ENCODE peak calls at places on chromosomes 7 and 10, in seven cellular contexts. One of them, this sample, is unnamed. For H3K9me3, the result is how much of the 10 kb centered on the place peaks cover.

GRCh38 chr10:111756541-111757061 is 427.0 kb downstream of the GPAM start:
- DNase-seq in OCI-LY7: peak
- DNase-seq in left ventricle myocardium inferior: peak
- DNase-seq in right atrium auricular region: no peak
- DNase-seq in A549: peak
- DNase-seq in naive thymus-derived CD4-positive, alpha-beta T cell: no peak
- DNase-seq in CD4-positive, alpha-beta memory T cell: no peak
- DNase-seq in this sample: no peak

GRCh38 chr10:52387744-52388143 is 73.7 kb downstream of the DKK1 start:
- DNase-seq in OCI-LY7: no peak
- DNase-seq in left ventricle myocardium inferior: no peak
- DNase-seq in right atrium auricular region: no peak
- DNase-seq in A549: no peak
- DNase-seq in naive thymus-derived CD4-positive, alpha-beta T cell: no peak
- DNase-seq in CD4-positive, alpha-beta memory T cell: no peak
- DNase-seq in this sample: no peak

GRCh38 chr10:71752391-71753090 is 20.8 kb downstream of the VSIR start:
- DNase-seq in OCI-LY7: peak
- DNase-seq in left ventricle myocardium inferior: no peak
- DNase-seq in right atrium auricular region: no peak
- DNase-seq in A549: no peak
- DNase-seq in naive thymus-derived CD4-positive, alpha-beta T cell: no peak
- DNase-seq in CD4-positive, alpha-beta memory T cell: no peak
- DNase-seq in this sample: no peak

GRCh38 chr10:103679096-103679790 is 176.1 kb downstream of the SH3PXD2A start:
- DNase-seq in OCI-LY7: no peak
- DNase-seq in left ventricle myocardium inferior: no peak
- DNase-seq in right atrium auricular region: no peak
- DNase-seq in A549: no peak
- DNase-seq in naive thymus-derived CD4-positive, alpha-beta T cell: no peak
- DNase-seq in CD4-positive, alpha-beta memory T cell: no peak
- DNase-seq in this sample: no peak

GRCh38 chr7:25469669-25470068 is 241.4 kb upstream of the NPVF start:
- DNase-seq in OCI-LY7: no peak
- DNase-seq in left ventricle myocardium inferior: no peak
- DNase-seq in right atrium auricular region: no peak
- DNase-seq in A549: no peak
- DNase-seq in naive thymus-derived CD4-positive, alpha-beta T cell: no peak
- DNase-seq in CD4-positive, alpha-beta memory T cell: no peak
- DNase-seq in this sample: no peak

GRCh38 chr10:117568226-117568625 is 25.7 kb downstream of the EMX2 start:
- DNase-seq in OCI-LY7: no peak
- DNase-seq in left ventricle myocardium inferior: no peak
- DNase-seq in right atrium auricular region: no peak
- DNase-seq in A549: no peak
- DNase-seq in naive thymus-derived CD4-positive, alpha-beta T cell: no peak
- DNase-seq in CD4-positive, alpha-beta memory T cell: no peak
- DNase-seq in this sample: no peak

GRCh38 chr10:132906836-132907235 is 35.5 kb downstream of the CFAP46 start:
- DNase-seq in OCI-LY7: no peak
- DNase-seq in left ventricle myocardium inferior: no peak
- DNase-seq in right atrium auricular region: no peak
- DNase-seq in A549: no peak
- DNase-seq in naive thymus-derived CD4-positive, alpha-beta T cell: no peak
- DNase-seq in CD4-positive, alpha-beta memory T cell: no peak
- DNase-seq in this sample: no peak

GRCh38 chr7:107180378-107180777 is 11.6 kb downstream of the HBP1 start:
- DNase-seq in OCI-LY7: no peak
- DNase-seq in left ventricle myocardium inferior: no peak
- DNase-seq in right atrium auricular region: no peak
- DNase-seq in A549: peak
- DNase-seq in naive thymus-derived CD4-positive, alpha-beta T cell: no peak
- DNase-seq in CD4-positive, alpha-beta memory T cell: no peak
- DNase-seq in this sample: no peak

GRCh38 chr7:20744913-20745587 is 41.6 kb downstream of the SP8 start:
- DNase-seq in OCI-LY7: no peak
- DNase-seq in left ventricle myocardium inferior: no peak
- DNase-seq in right atrium auricular region: no peak
- DNase-seq in A549: no peak
- DNase-seq in naive thymus-derived CD4-positive, alpha-beta T cell: no peak
- DNase-seq in CD4-positive, alpha-beta memory T cell: no peak
- DNase-seq in this sample: no peak

GRCh38 chr7:47510192-47510591 is 71.7 kb downstream of the TNS3 start:
- DNase-seq in OCI-LY7: no peak
- DNase-seq in left ventricle myocardium inferior: no peak
- DNase-seq in right atrium auricular region: no peak
- DNase-seq in A549: no peak
- DNase-seq in naive thymus-derived CD4-positive, alpha-beta T cell: no peak
- DNase-seq in CD4-positive, alpha-beta memory T cell: no peak
- DNase-seq in this sample: no peak

GRCh38 chr7:40310213-40310612 is 175.4 kb downstream of the SUGCT start:
- DNase-seq in OCI-LY7: no peak
- DNase-seq in left ventricle myocardium inferior: no peak
- DNase-seq in right atrium auricular region: no peak
- DNase-seq in A549: no peak
- DNase-seq in naive thymus-derived CD4-positive, alpha-beta T cell: no peak
- DNase-seq in CD4-positive, alpha-beta memory T cell: no peak
- DNase-seq in this sample: no peak

GRCh38 chr10:44261296-44261695 is 123.6 kb downstream of the CXCL12 start:
- DNase-seq in OCI-LY7: no peak
- DNase-seq in left ventricle myocardium inferior: peak
- DNase-seq in right atrium auricular region: no peak
- DNase-seq in A549: no peak
- DNase-seq in naive thymus-derived CD4-positive, alpha-beta T cell: no peak
- DNase-seq in CD4-positive, alpha-beta memory T cell: no peak
- DNase-seq in this sample: no peak

GRCh38 chr7:23594879-23595604 is 2.1 kb upstream of the CCDC126 start:
- DNase-seq in OCI-LY7: peak
- DNase-seq in left ventricle myocardium inferior: no peak
- DNase-seq in right atrium auricular region: no peak
- DNase-seq in A549: no peak
- DNase-seq in naive thymus-derived CD4-positive, alpha-beta T cell: no peak
- DNase-seq in CD4-positive, alpha-beta memory T cell: no peak
- DNase-seq in this sample: no peak

GRCh38 chr10:132901351-132901750 is 41.0 kb downstream of the CFAP46 start:
- DNase-seq in OCI-LY7: no peak
- DNase-seq in left ventricle myocardium inferior: no peak
- DNase-seq in right atrium auricular region: no peak
- DNase-seq in A549: no peak
- DNase-seq in naive thymus-derived CD4-positive, alpha-beta T cell: no peak
- DNase-seq in CD4-positive, alpha-beta memory T cell: no peak
- DNase-seq in this sample: no peak

GRCh38 chr10:12041766-12042408 is 722 bp downstream of the UPF2 start:
- DNase-seq in OCI-LY7: peak
- DNase-seq in left ventricle myocardium inferior: no peak
- DNase-seq in right atrium auricular region: no peak
- DNase-seq in A549: peak
- DNase-seq in naive thymus-derived CD4-positive, alpha-beta T cell: no peak
- DNase-seq in CD4-positive, alpha-beta memory T cell: no peak
- DNase-seq in this sample: no peak

GRCh38 chr7:129560831-129561230 is 50.7 kb upstream of the NRF1 start:
- DNase-seq in OCI-LY7: no peak
- DNase-seq in left ventricle myocardium inferior: no peak
- DNase-seq in right atrium auricular region: no peak
- DNase-seq in A549: no peak
- DNase-seq in naive thymus-derived CD4-positive, alpha-beta T cell: no peak
- DNase-seq in CD4-positive, alpha-beta memory T cell: no peak
- DNase-seq in this sample: no peak

GRCh38 chr7:144670251-144670650 is 165.6 kb downstream of the TPK1 start:
- DNase-seq in OCI-LY7: peak
- DNase-seq in left ventricle myocardium inferior: no peak
- DNase-seq in right atrium auricular region: no peak
- DNase-seq in A549: no peak
- DNase-seq in naive thymus-derived CD4-positive, alpha-beta T cell: no peak
- DNase-seq in CD4-positive, alpha-beta memory T cell: peak
- DNase-seq in this sample: no peak

GRCh38 chr7:143906895-143907294 is 4.9 kb upstream of the TCAF1 start:
- DNase-seq in OCI-LY7: no peak
- DNase-seq in left ventricle myocardium inferior: no peak
- DNase-seq in right atrium auricular region: no peak
- DNase-seq in A549: no peak
- DNase-seq in naive thymus-derived CD4-positive, alpha-beta T cell: no peak
- DNase-seq in CD4-positive, alpha-beta memory T cell: no peak
- DNase-seq in this sample: no peak

GRCh38 chr7:50273301-50273700 is 31.2 kb upstream of the IKZF1 start:
- DNase-seq in OCI-LY7: no peak
- DNase-seq in left ventricle myocardium inferior: no peak
- DNase-seq in right atrium auricular region: no peak
- DNase-seq in A549: no peak
- DNase-seq in naive thymus-derived CD4-positive, alpha-beta T cell: no peak
- DNase-seq in CD4-positive, alpha-beta memory T cell: no peak
- DNase-seq in this sample: no peak

GRCh38 chr10:84683980-84684740 is 355.8 kb downstream of the CCSER2 start:
- DNase-seq in OCI-LY7: no peak
- DNase-seq in left ventricle myocardium inferior: no peak
- DNase-seq in right atrium auricular region: no peak
- DNase-seq in A549: no peak
- DNase-seq in naive thymus-derived CD4-positive, alpha-beta T cell: no peak
- DNase-seq in CD4-positive, alpha-beta memory T cell: no peak
- DNase-seq in this sample: no peak

GRCh38 chr7:27704407-27705199 is 35.4 kb upstream of the TAX1BP1 start:
- DNase-seq in OCI-LY7: no peak
- DNase-seq in left ventricle myocardium inferior: no peak
- DNase-seq in right atrium auricular region: no peak
- DNase-seq in A549: no peak
- DNase-seq in naive thymus-derived CD4-positive, alpha-beta T cell: no peak
- DNase-seq in CD4-positive, alpha-beta memory T cell: no peak
- DNase-seq in this sample: no peak

GRCh38 chr7:2930310-2931033 is 86.4 kb upstream of the GNA12 start:
- DNase-seq in OCI-LY7: no peak
- DNase-seq in left ventricle myocardium inferior: peak
- DNase-seq in right atrium auricular region: no peak
- DNase-seq in A549: no peak
- DNase-seq in naive thymus-derived CD4-positive, alpha-beta T cell: no peak
- DNase-seq in CD4-positive, alpha-beta memory T cell: no peak
- DNase-seq in this sample: no peak

GRCh38 chr7:29989257-29989995 is at the start of gene SCRN1:
- DNase-seq in OCI-LY7: peak
- DNase-seq in left ventricle myocardium inferior: peak
- DNase-seq in right atrium auricular region: no peak
- DNase-seq in A549: peak
- DNase-seq in naive thymus-derived CD4-positive, alpha-beta T cell: peak
- DNase-seq in CD4-positive, alpha-beta memory T cell: peak
- DNase-seq in this sample: peak

GRCh38 chr7:55075464-55075971 is 56.7 kb downstream of the EGFR start:
- DNase-seq in OCI-LY7: no peak
- DNase-seq in left ventricle myocardium inferior: peak
- DNase-seq in right atrium auricular region: no peak
- DNase-seq in A549: no peak
- DNase-seq in naive thymus-derived CD4-positive, alpha-beta T cell: no peak
- DNase-seq in CD4-positive, alpha-beta memory T cell: no peak
- DNase-seq in this sample: no peak

GRCh38 chr7:149280151-149280550 is 18.2 kb downstream of the ZNF783 start:
- DNase-seq in OCI-LY7: no peak
- DNase-seq in left ventricle myocardium inferior: no peak
- DNase-seq in right atrium auricular region: no peak
- DNase-seq in A549: no peak
- DNase-seq in naive thymus-derived CD4-positive, alpha-beta T cell: no peak
- DNase-seq in CD4-positive, alpha-beta memory T cell: no peak
- DNase-seq in this sample: no peak
- H3K9me3 ChIP-seq in OCI-LY7: under half
- H3K9me3 ChIP-seq in left ventricle myocardium inferior: under half
- H3K9me3 ChIP-seq in right atrium auricular region: under half
- H3K9me3 ChIP-seq in A549: under half
- H3K9me3 ChIP-seq in naive thymus-derived CD4-positive, alpha-beta T cell: under half
- H3K9me3 ChIP-seq in CD4-positive, alpha-beta memory T cell: under half
- H3K9me3 ChIP-seq in this sample: under half

DNA sequence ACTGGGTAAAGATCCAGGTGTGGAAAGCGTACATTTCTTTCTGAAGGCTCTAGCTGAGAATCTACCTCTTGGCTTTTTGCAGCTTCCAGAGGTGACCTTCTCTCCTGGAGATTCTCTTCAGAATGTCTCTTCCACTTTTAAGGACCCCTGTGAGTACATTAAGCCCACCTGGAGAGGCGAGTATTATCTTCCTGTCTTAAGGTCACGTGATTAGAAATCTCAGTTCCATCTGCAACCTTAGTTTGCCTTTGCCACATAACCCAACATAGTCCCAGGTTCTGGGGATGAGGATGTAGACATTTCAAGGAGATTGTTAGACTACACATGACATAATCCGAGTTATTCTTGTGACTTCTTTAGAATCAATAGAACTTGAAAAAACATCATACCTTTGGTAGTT is 665.5 kb upstream of the POM121L12 start:
- DNase-seq in OCI-LY7: no peak
- DNase-seq in left ventricle myocardium inferior: no peak
- DNase-seq in right atrium auricular region: no peak
- DNase-seq in A549: no peak
- DNase-seq in naive thymus-derived CD4-positive, alpha-beta T cell: no peak
- DNase-seq in CD4-positive, alpha-beta memory T cell: no peak
- DNase-seq in this sample: no peak
- H3K9me3 ChIP-seq in OCI-LY7: under half
- H3K9me3 ChIP-seq in left ventricle myocardium inferior: under half
- H3K9me3 ChIP-seq in right atrium auricular region: under half
- H3K9me3 ChIP-seq in A549: under half
- H3K9me3 ChIP-seq in naive thymus-derived CD4-positive, alpha-beta T cell: under half
- H3K9me3 ChIP-seq in CD4-positive, alpha-beta memory T cell: under half
- H3K9me3 ChIP-seq in this sample: under half

GRCh38 chr7:73387908-73388414 is 45.6 kb upstream of the FZD9 start:
- DNase-seq in OCI-LY7: no peak
- DNase-seq in left ventricle myocardium inferior: no peak
- DNase-seq in right atrium auricular region: no peak
- DNase-seq in A549: no peak
- DNase-seq in naive thymus-derived CD4-positive, alpha-beta T cell: no peak
- DNase-seq in CD4-positive, alpha-beta memory T cell: no peak
- DNase-seq in this sample: no peak

GRCh38 chr7:73387221-73387828 is 46.3 kb upstream of the FZD9 start:
- DNase-seq in OCI-LY7: no peak
- DNase-seq in left ventricle myocardium inferior: no peak
- DNase-seq in right atrium auricular region: no peak
- DNase-seq in A549: no peak
- DNase-seq in naive thymus-derived CD4-positive, alpha-beta T cell: no peak
- DNase-seq in CD4-positive, alpha-beta memory T cell: no peak
- DNase-seq in this sample: no peak

DNA sequence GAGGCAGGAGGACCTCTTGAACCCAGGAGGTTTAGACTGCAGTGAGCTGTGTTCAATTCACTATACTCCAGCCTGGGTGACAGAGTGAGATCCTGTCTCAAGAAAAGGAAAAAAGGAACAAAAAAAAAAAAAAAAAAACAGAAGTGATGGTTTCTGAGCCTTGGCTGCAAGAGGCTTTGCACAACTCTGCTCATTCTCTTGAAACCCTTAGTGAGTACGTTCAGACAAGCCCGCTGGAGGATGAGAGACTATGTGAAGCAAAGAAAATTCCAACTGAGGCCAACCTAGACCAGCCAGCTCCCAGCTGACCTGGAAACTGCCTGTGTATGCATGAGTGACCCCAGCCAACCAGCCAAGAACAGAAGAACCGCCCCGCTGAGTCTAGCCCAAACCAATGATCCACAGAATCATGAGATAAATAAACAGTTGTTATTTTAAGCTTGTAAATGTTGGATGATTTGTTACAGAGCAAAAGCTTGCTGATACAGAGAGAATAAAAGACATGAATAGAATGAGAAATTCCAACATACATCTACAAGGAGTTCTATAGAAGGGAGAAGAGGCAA is 50.6 kb upstream of the FZD9 start:
- DNase-seq in OCI-LY7: no peak
- DNase-seq in left ventricle myocardium inferior: no peak
- DNase-seq in right atrium auricular region: no peak
- DNase-seq in A549: no peak
- DNase-seq in naive thymus-derived CD4-positive, alpha-beta T cell: no peak
- DNase-seq in CD4-positive, alpha-beta memory T cell: no peak
- DNase-seq in this sample: no peak
- H3K9me3 ChIP-seq in OCI-LY7: under half
- H3K9me3 ChIP-seq in left ventricle myocardium inferior: under half
- H3K9me3 ChIP-seq in right atrium auricular region: under half
- H3K9me3 ChIP-seq in A549: under half
- H3K9me3 ChIP-seq in naive thymus-derived CD4-positive, alpha-beta T cell: under half
- H3K9me3 ChIP-seq in CD4-positive, alpha-beta memory T cell: under half
- H3K9me3 ChIP-seq in this sample: under half

GRCh38 chr7:134195252-134195651 is 68.1 kb downstream of the LRGUK start:
- DNase-seq in OCI-LY7: no peak
- DNase-seq in left ventricle myocardium inferior: no peak
- DNase-seq in right atrium auricular region: no peak
- DNase-seq in A549: no peak
- DNase-seq in naive thymus-derived CD4-positive, alpha-beta T cell: no peak
- DNase-seq in CD4-positive, alpha-beta memory T cell: no peak
- DNase-seq in this sample: no peak
- H3K9me3 ChIP-seq in OCI-LY7: under half
- H3K9me3 ChIP-seq in left ventricle myocardium inferior: under half
- H3K9me3 ChIP-seq in right atrium auricular region: under half
- H3K9me3 ChIP-seq in A549: under half
- H3K9me3 ChIP-seq in naive thymus-derived CD4-positive, alpha-beta T cell: under half
- H3K9me3 ChIP-seq in CD4-positive, alpha-beta memory T cell: under half
- H3K9me3 ChIP-seq in this sample: under half

This sample was measured in T-helper 17 cell.